ENCODE peak calls at places on chromosomes 6 and 20, in five cellular contexts. P, O, N, T and Z are unnamed samples.

GRCh38 chr6:7545509-7546369 is 4.3 kb downstream of the DSP start:
- DNase-seq in P (no peak), T (no peak), O (no peak), N (no peak), Z (no peak)

GRCh38 chr20:32982617-32983458 is 21.4 kb downstream of the SUN5 start:
- DNase-seq in T (no peak), P (no peak), O (no peak), N (no peak), Z (no peak)

GRCh38 chr20:49045440-49046086 is 549 bp upstream of the CSE1L start:
- DNase-seq in T (no peak), P (no peak), N (no peak), O (peak), Z (peak)

GRCh38 chr20:4154958-4155411 is 139.6 kb upstream of the RNF24 start:
- DNase-seq in T (no peak), N (no peak), P (no peak), O (no peak), Z (no peak)

GRCh38 chr20:17225891-17226409 is 890 bp upstream of the PCSK2 start:
- DNase-seq in O (no peak), P (no peak), N (no peak), T (no peak), Z (no peak)

GRCh38 chr6:166633732-166634535 is 6.9 kb upstream of the RPS6KA2 start:
- DNase-seq in O (no peak), N (no peak), P (no peak), T (no peak), Z (no peak)

GRCh38 chr6:118869350-118869749 is 24.6 kb upstream of the ASF1A start:
- DNase-seq in P (no peak), O (no peak), N (no peak), T (peak), Z (no peak)

GRCh38 chr20:5309971-5310370 is 6.8 kb downstream of the PROKR2 start:
- DNase-seq in T (no peak), N (no peak), P (no peak), O (no peak), Z (no peak)

GRCh38 chr6:16511723-16512584 is 249.3 kb downstream of the ATXN1 start:
- DNase-seq in N (no peak), O (no peak), P (no peak), T (no peak), Z (peak)

GRCh38 chr6:55433446-55434130 is 106.3 kb downstream of the GFRAL start:
- DNase-seq in O (no peak), N (no peak), T (no peak), P (no peak), Z (no peak)

GRCh38 chr6:126337323-126337722 is 2.6 kb upstream of the CENPW start:
- DNase-seq in N (no peak), O (no peak), T (peak), P (no peak), Z (no peak)

GRCh38 chr6:40037271-40037670 is 103.0 kb upstream of the MOCS1 start:
- DNase-seq in P (no peak), N (no peak), T (no peak), O (no peak), Z (no peak)

GRCh38 chr6:2850480-2851150 is 9.0 kb upstream of the SERPINB1 start:
- DNase-seq in T (peak), N (no peak), O (no peak), P (no peak), Z (no peak)

GRCh38 chr6:43129434-43130194 is 41.5 kb upstream of the SRF start:
- DNase-seq in T (no peak), P (no peak), N (no peak), O (peak), Z (no peak)

GRCh38 chr6:98875375-98875774 is 41.0 kb downstream of the POU3F2 start:
- DNase-seq in O (no peak), T (no peak), P (no peak), N (no peak), Z (no peak)

GRCh38 chr6:123042412-123042811 is 46.4 kb downstream of the CLVS2 start:
- DNase-seq in N (no peak), T (no peak), O (no peak), P (no peak), Z (no peak)

GRCh38 chr6:154928325-154928922 is 66.7 kb upstream of the TIAM2 start:
- DNase-seq in T (no peak), P (peak), O (peak), N (peak), Z (peak)

GRCh38 chr20:14401479-14402138 is 64.2 kb upstream of the FLRT3 start:
- DNase-seq in P (no peak), T (no peak), N (no peak), O (no peak), Z (no peak)

GRCh38 chr20:59159822-59160740 is 3.5 kb upstream of the ZNF831 start:
- DNase-seq in P (no peak), N (no peak), O (no peak), T (no peak), Z (peak)

GRCh38 chr6:138601128-138601527 is 101.8 kb upstream of the NHSL1 start:
- DNase-seq in N (no peak), T (no peak), P (no peak), O (no peak), Z (no peak)

GRCh38 chr6:5968817-5969726 is 37.7 kb downstream of the NRN1 start:
- DNase-seq in O (no peak), P (no peak), T (peak), N (no peak), Z (no peak)